ENCODE peak calls at places on chromosome 9, in four cellular contexts. T is K562, A is brain microvascular endothelial cell, R is Panc1. U is an unnamed sample.

GRCh38 chr9:4380406-4380805 is 80.5 kb upstream of the GLIS3 start:
- DNase-seq in A (no peak), T (no peak), R (no peak), U (no peak)

GRCh38 chr9:96674914-96675538 is 19.9 kb upstream of the PRXL2C start:
- DNase-seq in T (no peak), R (no peak), A (peak), U (no peak)

GRCh38 chr9:10045598-10045997 is 567.2 kb downstream of the PTPRD start:
- DNase-seq in R (no peak), T (no peak), A (no peak), U (peak)

GRCh38 chr9:116342071-116342470 is 188.5 kb downstream of the PAPPA start:
- DNase-seq in R (no peak), A (no peak), T (no peak), U (no peak)

GRCh38 chr9:87973791-87974292 is 491 bp downstream of the CDK20 start:
- DNase-seq in T (no peak), R (no peak), A (no peak), U (peak)

GRCh38 chr9:69045821-69046220 is 10.3 kb downstream of the FXN start:
- DNase-seq in A (no peak), T (no peak), R (no peak), U (no peak)

GRCh38 chr9:133477992-133478850 is 678 bp downstream of the SLC2A6 start:
- DNase-seq in R (no peak), A (peak), T (no peak), U (peak)

GRCh38 chr9:130137870-130138653 is 34.1 kb upstream of the NCS1 start:
- DNase-seq in R (no peak), T (peak), A (peak), U (no peak)

GRCh38 chr9:69122391-69123141 is 51.5 kb upstream of the TJP2 start:
- DNase-seq in A (peak), R (no peak), T (no peak), U (peak)

GRCh38 chr9:98432134-98432533 is 176.7 kb upstream of the TBC1D2 start:
- DNase-seq in R (no peak), T (peak), A (no peak), U (no peak)

GRCh38 chr9:29799227-29799626 is 2225.9 kb upstream of the C9orf72 start:
- DNase-seq in T (no peak), R (no peak), A (no peak), U (no peak)

GRCh38 chr9:38432922-38433510 is 8.8 kb upstream of the IGFBPL1 start:
- DNase-seq in T (peak), A (no peak), R (no peak), U (peak)

GRCh38 chr9:92507005-92507404 is 24.7 kb upstream of the ASPN start:
- DNase-seq in R (no peak), T (no peak), A (no peak), U (no peak)

GRCh38 chr9:37729499-37729898 is 24.1 kb upstream of the TRMT10B start:
- DNase-seq in A (no peak), R (no peak), T (no peak), U (no peak)

GRCh38 chr9:123684393-123685149 is 245.4 kb downstream of the DENND1A start:
- DNase-seq in T (no peak), A (no peak), R (no peak), U (no peak)

GRCh38 chr9:107246259-107247254 is 36.5 kb upstream of the RAD23B start:
- DNase-seq in A (no peak), T (peak), R (no peak), U (no peak)

GRCh38 chr9:71743217-71743705 is 25.1 kb downstream of the CEMIP2 start:
- DNase-seq in A (no peak), T (no peak), R (no peak), U (peak)

GRCh38 chr9:98774746-98775145 is 21.6 kb downstream of the ANKS6 start:
- DNase-seq in A (no peak), T (peak), R (no peak), U (no peak)

GRCh38 chr9:86921141-86921868 is 26.0 kb downstream of the GAS1 start:
- DNase-seq in A (no peak), T (no peak), R (no peak), U (no peak)

GRCh38 chr9:83166369-83166768 is 103.4 kb upstream of the RASEF start:
- DNase-seq in R (no peak), A (no peak), T (no peak), U (peak)

GRCh38 chr9:97527626-97528528 is 26.4 kb downstream of the TMOD1 start:
- DNase-seq in A (no peak), T (no peak), R (no peak), U (peak)

GRCh38 chr9:137878146-137878941 is 762 bp downstream of the CACNA1B start:
- DNase-seq in A (peak), R (no peak), T (peak), U (peak)

GRCh38 chr9:40935336-40935735 is 193.1 kb downstream of the FOXD4L6 start:
- DNase-seq in R (no peak), T (no peak), A (no peak), U (no peak)

GRCh38 chr9:96031366-96031824 is 155.9 kb downstream of the ERCC6L2 start:
- DNase-seq in R (no peak), A (no peak), T (no peak), U (no peak)

GRCh38 chr9:104745852-104746251 is 1.6 kb upstream of the NIPSNAP3A start:
- DNase-seq in T (peak), R (no peak), A (no peak), U (no peak)

GRCh38 chr9:4837768-4838546 is 45.2 kb downstream of the RCL1 start:
- DNase-seq in R (no peak), A (peak), T (no peak), U (no peak)

GRCh38 chr9:94867281-94867841 is 140.9 kb downstream of the AOPEP start:
- DNase-seq in T (peak), R (no peak), A (peak), U (peak)

GRCh38 chr9:3528466-3528865 is 2.7 kb upstream of the RFX3 start:
- DNase-seq in R (no peak), A (no peak), T (peak), U (no peak)

GRCh38 chr9:110918316-110919054 is 119.8 kb downstream of the LPAR1 start:
- DNase-seq in A (peak), T (no peak), R (no peak), U (peak)

GRCh38 chr9:6551126-6551525 is 94.4 kb downstream of the GLDC start:
- DNase-seq in T (no peak), R (no peak), A (no peak), U (peak)

GRCh38 chr9:85038824-85039540 is 369.5 kb downstream of the NTRK2 start:
- DNase-seq in A (no peak), T (no peak), R (no peak), U (no peak)

GRCh38 chr9:84283895-84284294 is 56.7 kb downstream of the SLC28A3 start:
- DNase-seq in A (no peak), T (no peak), R (no peak), U (no peak)

GRCh38 chr9:34557421-34558321 is 31.9 kb downstream of the CNTFR start:
- DNase-seq in T (no peak), A (no peak), R (no peak), U (no peak)

GRCh38 chr9:18668944-18669343 is 195.0 kb downstream of the ADAMTSL1 start:
- DNase-seq in T (no peak), A (no peak), R (no peak), U (no peak)

GRCh38 chr9:16521868-16522381 is 348.5 kb downstream of the BNC2 start:
- DNase-seq in A (peak), R (no peak), T (no peak), U (peak)

GRCh38 chr9:20418485-20418884 is 203.8 kb downstream of the MLLT3 start:
- DNase-seq in A (no peak), R (no peak), T (no peak), U (no peak)

GRCh38 chr9:27247756-27248155 is 49.2 kb downstream of the EQTN start:
- DNase-seq in R (no peak), T (peak), A (peak), U (peak)

GRCh38 chr9:83384214-83384613 is 154.0 kb downstream of the FRMD3 start:
- DNase-seq in T (no peak), R (no peak), A (no peak), U (no peak)

GRCh38 chr9:89661956-89662717 is 57.3 kb downstream of the GADD45G start:
- DNase-seq in T (peak), R (no peak), A (peak), U (peak)

GRCh38 chr9:89659473-89660256 is 54.9 kb downstream of the GADD45G start:
- DNase-seq in T (no peak), R (no peak), A (no peak), U (no peak)

GRCh38 chr9:89662718-89663246 is 58.0 kb downstream of the GADD45G start:
- DNase-seq in R (no peak), T (no peak), A (no peak), U (no peak)

GRCh38 chr9:89660286-89660685 is 55.5 kb downstream of the GADD45G start:
- DNase-seq in A (no peak), R (no peak), T (no peak), U (no peak)

GRCh38 chr9:89661391-89661949 is 56.7 kb downstream of the GADD45G start:
- DNase-seq in T (no peak), A (no peak), R (no peak), U (no peak)
- H3K27ac ChIP-seq in T (no peak), A (no peak), R (no peak), U (peak)

DNA sequence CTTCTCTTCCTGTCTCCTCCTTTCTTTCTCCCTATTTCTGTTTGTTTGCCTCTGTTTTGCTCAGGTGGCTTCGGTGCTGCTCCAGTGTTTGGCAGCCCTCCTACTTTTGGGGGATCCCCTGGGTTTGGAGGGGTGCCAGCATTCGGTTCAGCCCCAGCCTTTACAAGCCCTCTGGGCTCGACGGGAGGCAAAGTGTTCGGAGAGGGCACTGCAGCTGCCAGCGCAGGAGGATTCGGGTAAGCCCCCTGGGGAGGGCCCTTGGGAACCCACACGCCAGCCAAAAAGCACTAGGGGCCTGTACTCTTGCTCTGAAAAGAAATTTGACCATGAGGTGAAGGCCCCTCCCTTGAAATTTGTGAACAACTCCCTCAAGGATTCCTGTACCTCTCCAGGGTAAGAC is 48.2 kb downstream of the FAM78A start:
- DNase-seq in A (no peak), R (no peak), T (no peak), U (no peak)
- TF ChIP-seq CTCF in A (no peak), R (no peak), T (no peak), U (no peak)

GRCh38 chr9:109437286-109437685 is 60.8 kb downstream of the PTPN3 start:
- DNase-seq in T (no peak), A (no peak), R (no peak), U (no peak)
- H3K27ac ChIP-seq in T (no peak), A (no peak), R (no peak), U (peak)

GRCh38 chr9:14323083-14323968 is 9.4 kb upstream of the NFIB start:
- DNase-seq in A (no peak), R (no peak), T (no peak), U (no peak)

GRCh38 chr9:14320272-14321245 is 6.6 kb upstream of the NFIB start:
- DNase-seq in T (peak), A (peak), R (no peak), U (no peak)

GRCh38 chr9:14321517-14322125 is 7.7 kb upstream of the NFIB start:
- DNase-seq in R (no peak), A (peak), T (no peak), U (no peak)

GRCh38 chr9:14323969-14324366 is 10.0 kb upstream of the NFIB start:
- DNase-seq in A (no peak), R (no peak), T (no peak), U (no peak)

GRCh38 chr9:14322211-14323082 is 8.5 kb upstream of the NFIB start:
- DNase-seq in A (peak), R (no peak), T (peak), U (peak)
- TF ChIP-seq CTCF in A (peak), R (peak), T (peak), U (peak)

GRCh38 chr9:128061305-128061704 is 5.8 kb downstream of the NAIF1 start:
- DNase-seq in A (no peak), T (no peak), R (no peak), U (no peak)

GRCh38 chr9:128057724-128058409 is 9.3 kb downstream of the NAIF1 start:
- DNase-seq in A (no peak), T (no peak), R (no peak), U (no peak)

GRCh38 chr9:128056887-128057723 is 10.0 kb downstream of the NAIF1 start:
- DNase-seq in R (no peak), T (no peak), A (no peak), U (no peak)

GRCh38 chr9:128056086-128056485 is 11.0 kb downstream of the NAIF1 start:
- DNase-seq in T (no peak), A (no peak), R (no peak), U (no peak)

DNA sequence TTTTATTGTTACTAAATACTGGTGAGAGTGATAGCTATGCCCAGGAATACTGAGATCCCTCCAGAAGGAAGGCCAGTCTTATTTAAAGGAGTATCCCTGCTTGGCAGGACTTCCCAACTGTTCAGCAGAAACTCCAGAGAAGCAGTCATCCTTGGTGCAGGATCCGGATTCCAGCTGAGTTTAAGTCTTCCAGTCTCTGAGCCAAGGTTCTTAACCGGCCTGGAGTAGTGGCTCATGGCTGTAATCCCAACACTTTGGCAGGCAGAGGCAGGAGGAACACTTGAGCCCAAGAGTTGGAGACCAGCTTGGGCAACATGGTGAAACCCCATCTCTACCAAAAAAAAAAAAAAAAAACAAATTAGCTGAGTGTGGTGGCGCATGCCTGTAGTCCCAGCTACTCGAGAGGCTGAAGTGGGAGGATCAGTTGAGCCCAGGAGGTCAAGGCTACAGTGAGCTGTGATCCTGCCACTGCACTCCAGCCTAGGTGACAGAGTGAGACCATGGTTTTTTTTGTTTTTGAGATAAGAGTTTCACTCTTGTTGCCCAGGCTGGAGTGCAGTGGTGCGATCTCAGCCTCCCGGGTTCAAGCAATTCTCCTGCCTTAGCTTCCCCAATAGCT is 7.6 kb downstream of the NAIF1 start:
- DNase-seq in T (no peak), R (no peak), A (no peak), U (no peak)
- H3K27ac ChIP-seq in T (peak), R (no peak), A (no peak), U (no peak)

GRCh38 chr9:136324501-136325300 is 2.6 kb upstream of the GPSM1 start:
- DNase-seq in A (no peak), R (no peak), T (peak), U (peak)
- TF ChIP-seq CTCF in A (no peak), R (no peak), T (peak), U (no peak)